ENCODE peak calls at places on chromosomes 16 and 17, in seven cellular contexts. W is GM23338, F is neural progenitor cell, E is MM.1S, H is GM23248, S is PC-3, Q is hepatocyte. X is an unnamed sample.
A peak's percentile ranks its signal among the peaks of the same experiment; 100 is the strongest.

GRCh38 chr17:62666061-62666800 is 38.8 kb downstream of the MRC2 start:
- DNase-seq in W (peak; percentile 40), F (no peak), E (no peak), H (no peak), S (no peak), Q (no peak), X (no peak)

GRCh38 chr16:67961551-67961957 is 6.9 kb downstream of the SLC12A4 start:
- DNase-seq in W (no peak), F (no peak), E (no peak), H (no peak), S (peak; percentile 36), Q (no peak), X (no peak)

GRCh38 chr16:67760206-67760605 is 41.1 kb upstream of the GFOD2 start:
- DNase-seq in W (no peak), F (no peak), E (no peak), H (no peak), S (no peak), Q (no peak), X (peak; percentile 19)

GRCh38 chr17:1043601-1044251 is 46.8 kb downstream of the TIMM22 start:
- DNase-seq in W (peak; percentile 76), F (peak; percentile 73), E (no peak), H (no peak), S (no peak), Q (peak; percentile 51), X (no peak)

GRCh38 chr16:56192971-56193936 is 2.0 kb downstream of the GNAO1 start:
- DNase-seq in W (peak; percentile 65), F (peak; percentile 51), E (no peak), H (no peak), S (no peak), Q (no peak), X (no peak)

GRCh38 chr17:49730078-49730786 is 22.5 kb upstream of the SLC35B1 start:
- DNase-seq in W (no peak), F (no peak), E (no peak), H (peak; percentile 87), S (no peak), Q (no peak), X (no peak)

GRCh38 chr17:64778367-64779290 is 116.5 kb upstream of the SMURF2 start:
- DNase-seq in W (peak; percentile 69), F (peak; percentile 64), E (no peak), H (peak; percentile 47), S (peak; percentile 40), Q (peak; percentile 55), X (peak; percentile 27)

GRCh38 chr17:71011389-71011788 is 842.1 kb downstream of the KCNJ2 start:
- DNase-seq in W (no peak), F (no peak), E (no peak), H (no peak), S (no peak), Q (no peak), X (no peak)

GRCh38 chr16:10048850-10049249 is 133.4 kb downstream of the GRIN2A start:
- DNase-seq in W (no peak), F (no peak), E (no peak), H (no peak), S (no peak), Q (no peak), X (no peak)

GRCh38 chr17:6070280-6070894 is at the start of gene WSCD1:
- DNase-seq in W (peak; percentile 60), F (peak; percentile 81), E (peak; percentile 63), H (peak; percentile 21), S (peak; percentile 41), Q (peak; percentile 72), X (no peak)

GRCh38 chr17:9237661-9238301 is 216.5 kb downstream of the NTN1 start:
- DNase-seq in W (no peak), F (peak; percentile 51), E (no peak), H (no peak), S (no peak), Q (peak; percentile 67), X (no peak)

GRCh38 chr16:1188781-1189189 is 35.9 kb downstream of the CACNA1H start:
- DNase-seq in W (peak; percentile 78), F (peak; percentile 90), E (peak; percentile 51), H (peak; percentile 66), S (peak; percentile 35), Q (peak; percentile 82), X (peak; percentile 41)

GRCh38 chr16:5490499-5490898 is 392.9 kb upstream of the EEF2KMT start:
- DNase-seq in W (peak; percentile 85), F (peak; percentile 82), E (peak; percentile 35), H (peak; percentile 6), S (peak; percentile 3), Q (peak; percentile 75), X (peak; percentile 21)

GRCh38 chr16:57536306-57537193 is at the start of gene CCDC102A:
- DNase-seq in W (peak; percentile 74), F (peak; percentile 87), E (peak; percentile 20), H (peak; percentile 60), S (peak; percentile 37), Q (peak; percentile 69), X (peak; percentile 72)

GRCh38 chr17:4229627-4230026 is 34.2 kb downstream of the ANKFY1 start:
- DNase-seq in W (no peak), F (no peak), E (no peak), H (peak; percentile 96), S (no peak), Q (peak; percentile 19), X (no peak)

GRCh38 chr16:89574681-89575246 is 794 bp upstream of the CPNE7 start:
- DNase-seq in W (peak; percentile 92), F (peak; percentile 93), E (peak; percentile 20), H (peak; percentile 93), S (peak; percentile 69), Q (peak; percentile 88), X (peak; percentile 61)

GRCh38 chr16:71537643-71538042 is 11.4 kb downstream of the CHST4 start:
- DNase-seq in W (peak; percentile 82), F (peak; percentile 67), E (peak; percentile 61), H (peak; percentile 65), S (peak; percentile 63), Q (peak; percentile 73), X (peak; percentile 67)

GRCh38 chr17:79372470-79373238 is 238.2 kb downstream of the RBFOX3 start:
- DNase-seq in W (no peak), F (no peak), E (no peak), H (no peak), S (no peak), Q (peak; percentile 63), X (no peak)

GRCh38 chr17:37478187-37478586 is 11.5 kb upstream of the DUSP14 start:
- DNase-seq in W (no peak), F (no peak), E (no peak), H (peak; percentile 90), S (no peak), Q (no peak), X (no peak)

GRCh38 chr17:69608114-69608513 is 193.6 kb downstream of the MAP2K6 start:
- DNase-seq in W (no peak), F (no peak), E (no peak), H (peak; percentile 9), S (no peak), Q (no peak), X (no peak)
- TF ChIP-seq EZH2phosphoT487 in W (no peak), F (no peak), E (no peak), H (no peak), S (no peak), Q (no peak), X (no peak)

GRCh38 chr17:17711708-17712141 is 30.5 kb downstream of the RAI1 start:
- DNase-seq in W (peak; percentile 52), F (peak; percentile 50), E (no peak), H (no peak), S (no peak), Q (peak; percentile 81), X (no peak)

GRCh38 chr17:17712268-17712924 is 31.1 kb downstream of the RAI1 start:
- DNase-seq in W (no peak), F (no peak), E (no peak), H (peak; percentile 95), S (peak; percentile 48), Q (peak; percentile 63), X (no peak)

GRCh38 chr17:17710355-17710727 is 29.1 kb downstream of the RAI1 start:
- DNase-seq in W (no peak), F (no peak), E (no peak), H (no peak), S (no peak), Q (no peak), X (no peak)

GRCh38 chr17:17709815-17710321 is 28.6 kb downstream of the RAI1 start:
- DNase-seq in W (no peak), F (no peak), E (no peak), H (no peak), S (no peak), Q (no peak), X (no peak)

DNA sequence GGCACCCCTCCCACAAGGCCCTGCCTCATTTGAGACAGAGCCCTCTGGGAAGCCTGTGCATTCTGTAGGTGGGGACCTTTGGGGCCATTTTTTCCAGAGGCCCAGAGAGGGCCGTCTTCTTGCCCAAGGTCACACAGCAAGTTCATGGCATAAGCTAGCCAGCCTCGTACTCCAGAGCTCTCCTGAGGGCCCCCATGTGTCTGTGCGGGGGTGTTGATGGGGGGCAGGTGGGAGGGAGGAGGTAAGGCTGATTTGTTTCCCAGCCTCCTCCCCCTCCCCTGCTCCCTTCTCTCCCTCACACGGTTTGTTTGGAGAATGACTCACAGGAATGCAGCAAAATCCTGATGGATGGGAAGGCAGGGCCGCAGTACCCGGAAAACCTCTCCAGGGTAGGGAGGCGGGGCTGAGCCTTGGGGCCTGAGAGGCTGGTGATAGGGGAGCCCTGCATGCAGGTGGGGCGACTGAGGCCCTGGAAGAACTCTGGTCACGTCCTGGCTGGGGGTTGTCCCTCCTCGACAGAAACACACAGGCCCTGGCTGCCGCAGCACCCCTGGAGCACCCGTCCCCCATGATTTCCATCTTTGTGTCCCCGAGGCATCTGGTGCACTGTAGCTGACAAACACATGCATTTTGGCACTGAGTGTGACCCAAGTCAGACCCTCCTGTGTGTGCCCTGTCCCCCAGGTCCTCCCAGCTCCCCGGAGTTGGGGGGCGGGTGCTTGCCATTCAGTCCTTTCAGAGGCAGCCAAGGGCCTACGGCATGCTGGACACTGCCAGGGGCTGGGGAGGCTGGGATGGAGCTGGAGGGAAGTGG is 29.7 kb downstream of the RAI1 start:
- DNase-seq in W (peak; percentile 92), F (peak; percentile 84), E (no peak), H (peak; percentile 89), S (peak; percentile 95), Q (peak; percentile 95), X (no peak)
- H4K20me1 ChIP-seq in W (no peaks in the 10 kb centered on the region), F (peaks cover 100% of the 10 kb centered on the region), E (no peaks in the 10 kb centered on the region), H (no peaks in the 10 kb centered on the region), S (peaks cover 5% of the 10 kb centered on the region), Q (peaks cover 13% of the 10 kb centered on the region), X (no peaks in the 10 kb centered on the region)

GRCh38 chr16:86925067-86925791 is 346.9 kb downstream of the FOXL1 start:
- DNase-seq in W (no peak), F (no peak), E (no peak), H (peak; percentile 76), S (no peak), Q (peak; percentile 27), X (no peak)
- TF ChIP-seq EZH2phosphoT487 in W (no peak), F (no peak), E (no peak), H (no peak), S (no peak), Q (no peak), X (no peak)

DNA sequence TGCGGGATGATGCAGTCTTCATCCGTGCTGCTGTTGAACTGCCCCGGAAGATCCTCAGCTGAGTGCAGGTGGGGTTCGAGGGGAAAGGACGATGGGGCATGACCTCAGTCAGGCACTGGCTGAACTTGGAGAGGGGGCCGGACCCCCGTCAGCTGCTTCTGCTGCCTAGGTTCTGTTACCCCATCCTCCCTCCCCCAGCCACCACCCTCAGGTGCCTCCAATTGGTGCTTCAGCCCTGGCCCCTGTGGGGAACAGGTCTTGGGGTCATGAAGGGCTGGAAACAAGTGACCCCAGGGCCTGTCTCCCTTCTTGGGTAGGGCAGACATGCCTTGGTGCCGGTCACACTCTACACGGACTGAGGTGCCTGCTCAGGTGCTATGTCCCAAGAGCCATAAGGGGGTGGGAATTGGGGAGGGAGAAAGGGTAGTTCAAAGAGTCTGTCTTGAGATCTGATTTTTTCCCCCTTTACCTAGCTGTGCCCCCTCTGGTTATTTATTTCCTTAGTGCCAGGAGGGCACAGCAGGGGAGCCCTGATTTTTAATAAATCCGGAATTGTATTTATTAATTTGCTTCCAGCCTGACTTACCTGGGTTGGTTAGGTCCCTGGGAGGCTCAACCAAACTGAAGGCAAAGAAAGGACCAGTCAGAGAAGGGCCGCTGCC is 5.8 kb downstream of the TRAF4 start:
- DNase-seq in W (peak; percentile 35), F (no peak), E (no peak), H (no peak), S (no peak), Q (no peak), X (no peak)
- H4K20me1 ChIP-seq in W (peaks cover 27% of the 10 kb centered on the region), F (peaks cover 64% of the 10 kb centered on the region), E (no peaks in the 10 kb centered on the region), H (no peaks in the 10 kb centered on the region), S (peaks cover 24% of the 10 kb centered on the region), Q (peaks cover 49% of the 10 kb centered on the region), X (peaks cover 28% of the 10 kb centered on the region)